ENCODE peak calls at places on chromosomes 13 and 19, in eight cellular contexts. One of them, this sample, is unnamed.
A peak's percentile ranks its signal among the peaks of the same experiment; 100 is the strongest.

GRCh38 chr19:5260381-5260967 is 80.1 kb downstream of the PTPRS start:
- DNase-seq in epithelial cell of esophagus: no peak
- DNase-seq in heart right ventricle: no peak
- DNase-seq in anterior cingulate cortex: no peak
- DNase-seq in fibroblast of the aortic adventitia: no peak
- DNase-seq in occipital lobe: no peak
- DNase-seq in stimulated activated CD8-positive, alpha-beta memory T cell treated with anti-CD3 and anti-CD28 coated beads, Interleukin-2, amount 100 ng/mL, for 48 hours: no peak
- DNase-seq in T-helper 1 cell: no peak
- DNase-seq in this sample: no peak

GRCh38 chr13:52713894-52714293 is 25.7 kb downstream of the CNMD start:
- DNase-seq in heart right ventricle: peak; percentile 25
- DNase-seq in T-helper 1 cell: no peak
- DNase-seq in epithelial cell of esophagus: no peak
- DNase-seq in stimulated activated CD8-positive, alpha-beta memory T cell treated with anti-CD3 and anti-CD28 coated beads, Interleukin-2, amount 100 ng/mL, for 48 hours: no peak
- DNase-seq in fibroblast of the aortic adventitia: no peak
- DNase-seq in occipital lobe: no peak
- DNase-seq in anterior cingulate cortex: peak; percentile 1
- DNase-seq in this sample: peak; percentile 61

GRCh38 chr19:12092065-12092867 is 27.7 kb downstream of the ZNF844 start:
- DNase-seq in anterior cingulate cortex: peak; percentile 72
- DNase-seq in occipital lobe: peak; percentile 28
- DNase-seq in heart right ventricle: peak; percentile 90
- DNase-seq in stimulated activated CD8-positive, alpha-beta memory T cell treated with anti-CD3 and anti-CD28 coated beads, Interleukin-2, amount 100 ng/mL, for 48 hours: peak; percentile 63
- DNase-seq in T-helper 1 cell: no peak
- DNase-seq in fibroblast of the aortic adventitia: peak; percentile 79
- DNase-seq in epithelial cell of esophagus: peak; percentile 46
- DNase-seq in this sample: peak; percentile 92

GRCh38 chr19:33465834-33466233 is 55.8 kb downstream of the PEPD start:
- DNase-seq in epithelial cell of esophagus: no peak
- DNase-seq in fibroblast of the aortic adventitia: no peak
- DNase-seq in occipital lobe: no peak
- DNase-seq in stimulated activated CD8-positive, alpha-beta memory T cell treated with anti-CD3 and anti-CD28 coated beads, Interleukin-2, amount 100 ng/mL, for 48 hours: no peak
- DNase-seq in anterior cingulate cortex: no peak
- DNase-seq in heart right ventricle: no peak
- DNase-seq in T-helper 1 cell: no peak
- DNase-seq in this sample: no peak

GRCh38 chr13:102405499-102406079 is 3.7 kb upstream of the FGF14 start:
- DNase-seq in stimulated activated CD8-positive, alpha-beta memory T cell treated with anti-CD3 and anti-CD28 coated beads, Interleukin-2, amount 100 ng/mL, for 48 hours: no peak
- DNase-seq in T-helper 1 cell: no peak
- DNase-seq in occipital lobe: no peak
- DNase-seq in anterior cingulate cortex: no peak
- DNase-seq in fibroblast of the aortic adventitia: peak; percentile 13
- DNase-seq in heart right ventricle: no peak
- DNase-seq in epithelial cell of esophagus: peak; percentile 47
- DNase-seq in this sample: no peak

GRCh38 chr19:50944795-50945194 is 8.0 kb downstream of the KLK5 start:
- DNase-seq in fibroblast of the aortic adventitia: no peak
- DNase-seq in stimulated activated CD8-positive, alpha-beta memory T cell treated with anti-CD3 and anti-CD28 coated beads, Interleukin-2, amount 100 ng/mL, for 48 hours: no peak
- DNase-seq in occipital lobe: no peak
- DNase-seq in heart right ventricle: no peak
- DNase-seq in epithelial cell of esophagus: no peak
- DNase-seq in T-helper 1 cell: no peak
- DNase-seq in anterior cingulate cortex: no peak
- DNase-seq in this sample: no peak

GRCh38 chr13:112959206-112959605 is 9.8 kb upstream of the MCF2L start:
- DNase-seq in heart right ventricle: no peak
- DNase-seq in stimulated activated CD8-positive, alpha-beta memory T cell treated with anti-CD3 and anti-CD28 coated beads, Interleukin-2, amount 100 ng/mL, for 48 hours: no peak
- DNase-seq in occipital lobe: peak; percentile 56
- DNase-seq in T-helper 1 cell: no peak
- DNase-seq in anterior cingulate cortex: peak; percentile 77
- DNase-seq in epithelial cell of esophagus: no peak
- DNase-seq in fibroblast of the aortic adventitia: no peak
- DNase-seq in this sample: no peak

GRCh38 chr13:20136781-20137703 is 23.8 kb downstream of the GJA3 start:
- DNase-seq in stimulated activated CD8-positive, alpha-beta memory T cell treated with anti-CD3 and anti-CD28 coated beads, Interleukin-2, amount 100 ng/mL, for 48 hours: no peak
- DNase-seq in heart right ventricle: peak; percentile 29
- DNase-seq in anterior cingulate cortex: no peak
- DNase-seq in T-helper 1 cell: no peak
- DNase-seq in fibroblast of the aortic adventitia: no peak
- DNase-seq in occipital lobe: no peak
- DNase-seq in epithelial cell of esophagus: peak; percentile 47
- DNase-seq in this sample: peak; percentile 87

GRCh38 chr19:2185734-2186070 is 22.0 kb downstream of the DOT1L start:
- DNase-seq in fibroblast of the aortic adventitia: no peak
- DNase-seq in epithelial cell of esophagus: no peak
- DNase-seq in stimulated activated CD8-positive, alpha-beta memory T cell treated with anti-CD3 and anti-CD28 coated beads, Interleukin-2, amount 100 ng/mL, for 48 hours: no peak
- DNase-seq in anterior cingulate cortex: no peak
- DNase-seq in T-helper 1 cell: no peak
- DNase-seq in occipital lobe: no peak
- DNase-seq in heart right ventricle: no peak
- DNase-seq in this sample: no peak

GRCh38 chr19:3163230-3163886 is 15.2 kb upstream of the S1PR4 start:
- DNase-seq in heart right ventricle: peak; percentile 69
- DNase-seq in anterior cingulate cortex: peak; percentile 44
- DNase-seq in occipital lobe: peak; percentile 20
- DNase-seq in fibroblast of the aortic adventitia: peak; percentile 61
- DNase-seq in stimulated activated CD8-positive, alpha-beta memory T cell treated with anti-CD3 and anti-CD28 coated beads, Interleukin-2, amount 100 ng/mL, for 48 hours: peak; percentile 37
- DNase-seq in epithelial cell of esophagus: peak; percentile 60
- DNase-seq in T-helper 1 cell: peak; percentile 54
- DNase-seq in this sample: peak; percentile 72

GRCh38 chr13:80342541-80343371 is 1.8 kb upstream of the SPRY2 start:
- DNase-seq in stimulated activated CD8-positive, alpha-beta memory T cell treated with anti-CD3 and anti-CD28 coated beads, Interleukin-2, amount 100 ng/mL, for 48 hours: peak; percentile 59
- DNase-seq in epithelial cell of esophagus: peak; percentile 78
- DNase-seq in T-helper 1 cell: peak; percentile 19
- DNase-seq in occipital lobe: peak; percentile 77
- DNase-seq in anterior cingulate cortex: peak; percentile 81
- DNase-seq in fibroblast of the aortic adventitia: peak; percentile 73
- DNase-seq in heart right ventricle: peak; percentile 91
- DNase-seq in this sample: peak; percentile 86

GRCh38 chr13:25174304-25174703 is 2.2 kb upstream of the AMER2 start:
- DNase-seq in epithelial cell of esophagus: no peak
- DNase-seq in T-helper 1 cell: no peak
- DNase-seq in occipital lobe: no peak
- DNase-seq in heart right ventricle: no peak
- DNase-seq in stimulated activated CD8-positive, alpha-beta memory T cell treated with anti-CD3 and anti-CD28 coated beads, Interleukin-2, amount 100 ng/mL, for 48 hours: no peak
- DNase-seq in anterior cingulate cortex: no peak
- DNase-seq in fibroblast of the aortic adventitia: no peak
- DNase-seq in this sample: no peak

GRCh38 chr13:64248371-64249065 is 2832.9 kb upstream of the PCDH20 start:
- DNase-seq in fibroblast of the aortic adventitia: peak; percentile 20
- DNase-seq in T-helper 1 cell: no peak
- DNase-seq in epithelial cell of esophagus: no peak
- DNase-seq in anterior cingulate cortex: no peak
- DNase-seq in occipital lobe: no peak
- DNase-seq in heart right ventricle: no peak
- DNase-seq in stimulated activated CD8-positive, alpha-beta memory T cell treated with anti-CD3 and anti-CD28 coated beads, Interleukin-2, amount 100 ng/mL, for 48 hours: no peak
- DNase-seq in this sample: no peak

GRCh38 chr19:31499826-31500539 is 150.7 kb upstream of the TSHZ3 start:
- DNase-seq in stimulated activated CD8-positive, alpha-beta memory T cell treated with anti-CD3 and anti-CD28 coated beads, Interleukin-2, amount 100 ng/mL, for 48 hours: no peak
- DNase-seq in fibroblast of the aortic adventitia: no peak
- DNase-seq in epithelial cell of esophagus: no peak
- DNase-seq in T-helper 1 cell: no peak
- DNase-seq in anterior cingulate cortex: no peak
- DNase-seq in heart right ventricle: no peak
- DNase-seq in occipital lobe: no peak
- DNase-seq in this sample: no peak

GRCh38 chr13:44304433-44304725 is 69.2 kb upstream of the SERP2 start:
- DNase-seq in occipital lobe: no peak
- DNase-seq in stimulated activated CD8-positive, alpha-beta memory T cell treated with anti-CD3 and anti-CD28 coated beads, Interleukin-2, amount 100 ng/mL, for 48 hours: no peak
- DNase-seq in T-helper 1 cell: no peak
- DNase-seq in heart right ventricle: no peak
- DNase-seq in epithelial cell of esophagus: no peak
- DNase-seq in fibroblast of the aortic adventitia: no peak
- DNase-seq in anterior cingulate cortex: no peak
- DNase-seq in this sample: no peak

GRCh38 chr13:45441633-45442032 is 23.1 kb upstream of the COG3 start:
- DNase-seq in T-helper 1 cell: no peak
- DNase-seq in anterior cingulate cortex: no peak
- DNase-seq in stimulated activated CD8-positive, alpha-beta memory T cell treated with anti-CD3 and anti-CD28 coated beads, Interleukin-2, amount 100 ng/mL, for 48 hours: no peak
- DNase-seq in epithelial cell of esophagus: peak; percentile 70
- DNase-seq in fibroblast of the aortic adventitia: peak; percentile 3
- DNase-seq in heart right ventricle: no peak
- DNase-seq in occipital lobe: no peak
- DNase-seq in this sample: no peak

GRCh38 chr13:74868044-74868443 is 613.9 kb downstream of the TBC1D4 start:
- DNase-seq in fibroblast of the aortic adventitia: no peak
- DNase-seq in stimulated activated CD8-positive, alpha-beta memory T cell treated with anti-CD3 and anti-CD28 coated beads, Interleukin-2, amount 100 ng/mL, for 48 hours: no peak
- DNase-seq in anterior cingulate cortex: no peak
- DNase-seq in epithelial cell of esophagus: peak; percentile 63
- DNase-seq in T-helper 1 cell: no peak
- DNase-seq in heart right ventricle: no peak
- DNase-seq in occipital lobe: no peak
- DNase-seq in this sample: no peak

GRCh38 chr13:76307157-76307556 is 579.0 kb downstream of the KCTD12 start:
- DNase-seq in epithelial cell of esophagus: no peak
- DNase-seq in stimulated activated CD8-positive, alpha-beta memory T cell treated with anti-CD3 and anti-CD28 coated beads, Interleukin-2, amount 100 ng/mL, for 48 hours: no peak
- DNase-seq in fibroblast of the aortic adventitia: peak; percentile 88
- DNase-seq in heart right ventricle: no peak
- DNase-seq in T-helper 1 cell: no peak
- DNase-seq in occipital lobe: no peak
- DNase-seq in anterior cingulate cortex: no peak
- DNase-seq in this sample: no peak

GRCh38 chr19:38655148-38655824 is 7.8 kb downstream of the ACTN4 start:
- DNase-seq in occipital lobe: no peak
- DNase-seq in heart right ventricle: no peak
- DNase-seq in fibroblast of the aortic adventitia: no peak
- DNase-seq in epithelial cell of esophagus: no peak
- DNase-seq in stimulated activated CD8-positive, alpha-beta memory T cell treated with anti-CD3 and anti-CD28 coated beads, Interleukin-2, amount 100 ng/mL, for 48 hours: no peak
- DNase-seq in T-helper 1 cell: no peak
- DNase-seq in anterior cingulate cortex: no peak
- DNase-seq in this sample: no peak

GRCh38 chr13:111335263-111335662 is 14.8 kb downstream of the TEX29 start:
- DNase-seq in occipital lobe: no peak
- DNase-seq in fibroblast of the aortic adventitia: no peak
- DNase-seq in T-helper 1 cell: no peak
- DNase-seq in heart right ventricle: no peak
- DNase-seq in epithelial cell of esophagus: no peak
- DNase-seq in anterior cingulate cortex: no peak
- DNase-seq in stimulated activated CD8-positive, alpha-beta memory T cell treated with anti-CD3 and anti-CD28 coated beads, Interleukin-2, amount 100 ng/mL, for 48 hours: no peak
- DNase-seq in this sample: no peak

GRCh38 chr19:8682472-8682871 is 16.1 kb downstream of the ACTL9 start:
- DNase-seq in anterior cingulate cortex: no peak
- DNase-seq in fibroblast of the aortic adventitia: no peak
- DNase-seq in heart right ventricle: no peak
- DNase-seq in stimulated activated CD8-positive, alpha-beta memory T cell treated with anti-CD3 and anti-CD28 coated beads, Interleukin-2, amount 100 ng/mL, for 48 hours: no peak
- DNase-seq in epithelial cell of esophagus: no peak
- DNase-seq in T-helper 1 cell: no peak
- DNase-seq in occipital lobe: no peak
- DNase-seq in this sample: no peak

GRCh38 chr13:24264976-24265375 is 44.4 kb upstream of the C1QTNF9 start:
- DNase-seq in fibroblast of the aortic adventitia: no peak
- DNase-seq in anterior cingulate cortex: no peak
- DNase-seq in T-helper 1 cell: peak; percentile 73
- DNase-seq in epithelial cell of esophagus: peak; percentile 53
- DNase-seq in occipital lobe: no peak
- DNase-seq in heart right ventricle: no peak
- DNase-seq in stimulated activated CD8-positive, alpha-beta memory T cell treated with anti-CD3 and anti-CD28 coated beads, Interleukin-2, amount 100 ng/mL, for 48 hours: peak; percentile 53
- DNase-seq in this sample: peak; percentile 70

GRCh38 chr19:37790244-37790925 is 11.0 kb upstream of the ZNF573 start:
- DNase-seq in heart right ventricle: no peak
- DNase-seq in occipital lobe: no peak
- DNase-seq in anterior cingulate cortex: no peak
- DNase-seq in T-helper 1 cell: no peak
- DNase-seq in epithelial cell of esophagus: no peak
- DNase-seq in stimulated activated CD8-positive, alpha-beta memory T cell treated with anti-CD3 and anti-CD28 coated beads, Interleukin-2, amount 100 ng/mL, for 48 hours: no peak
- DNase-seq in fibroblast of the aortic adventitia: no peak
- DNase-seq in this sample: no peak

GRCh38 chr13:94917814-94918213 is 205.5 kb upstream of the SOX21 start:
- DNase-seq in epithelial cell of esophagus: peak; percentile 18
- DNase-seq in stimulated activated CD8-positive, alpha-beta memory T cell treated with anti-CD3 and anti-CD28 coated beads, Interleukin-2, amount 100 ng/mL, for 48 hours: no peak
- DNase-seq in T-helper 1 cell: no peak
- DNase-seq in anterior cingulate cortex: no peak
- DNase-seq in occipital lobe: no peak
- DNase-seq in heart right ventricle: no peak
- DNase-seq in fibroblast of the aortic adventitia: no peak
- DNase-seq in this sample: no peak

GRCh38 chr13:102642475-102642874 is 45.7 kb downstream of the TPP2 start:
- DNase-seq in heart right ventricle: peak; percentile 57
- DNase-seq in stimulated activated CD8-positive, alpha-beta memory T cell treated with anti-CD3 and anti-CD28 coated beads, Interleukin-2, amount 100 ng/mL, for 48 hours: no peak
- DNase-seq in anterior cingulate cortex: peak; percentile 34
- DNase-seq in T-helper 1 cell: no peak
- DNase-seq in occipital lobe: peak; percentile 20
- DNase-seq in fibroblast of the aortic adventitia: peak; percentile 31
- DNase-seq in epithelial cell of esophagus: peak; percentile 27
- DNase-seq in this sample: no peak

GRCh38 chr13:34208326-34208725 is 390.4 kb downstream of the RFC3 start:
- DNase-seq in epithelial cell of esophagus: no peak
- DNase-seq in anterior cingulate cortex: no peak
- DNase-seq in fibroblast of the aortic adventitia: peak; percentile 51
- DNase-seq in heart right ventricle: no peak
- DNase-seq in stimulated activated CD8-positive, alpha-beta memory T cell treated with anti-CD3 and anti-CD28 coated beads, Interleukin-2, amount 100 ng/mL, for 48 hours: no peak
- DNase-seq in T-helper 1 cell: no peak
- DNase-seq in occipital lobe: no peak
- DNase-seq in this sample: no peak

GRCh38 chr19:35056513-35057063 is 15.1 kb downstream of the HPN start:
- DNase-seq in stimulated activated CD8-positive, alpha-beta memory T cell treated with anti-CD3 and anti-CD28 coated beads, Interleukin-2, amount 100 ng/mL, for 48 hours: no peak
- DNase-seq in heart right ventricle: no peak
- DNase-seq in T-helper 1 cell: no peak
- DNase-seq in fibroblast of the aortic adventitia: no peak
- DNase-seq in occipital lobe: no peak
- DNase-seq in anterior cingulate cortex: no peak
- DNase-seq in epithelial cell of esophagus: no peak
- DNase-seq in this sample: no peak

GRCh38 chr13:33303885-33304284 is 18.3 kb upstream of the STARD13 start:
- DNase-seq in fibroblast of the aortic adventitia: peak; percentile 60
- DNase-seq in epithelial cell of esophagus: peak; percentile 66
- DNase-seq in stimulated activated CD8-positive, alpha-beta memory T cell treated with anti-CD3 and anti-CD28 coated beads, Interleukin-2, amount 100 ng/mL, for 48 hours: no peak
- DNase-seq in T-helper 1 cell: no peak
- DNase-seq in heart right ventricle: no peak
- DNase-seq in occipital lobe: no peak
- DNase-seq in anterior cingulate cortex: no peak
- DNase-seq in this sample: no peak

GRCh38 chr19:16896913-16897571 is 8.2 kb downstream of the F2RL3 start:
- DNase-seq in occipital lobe: peak; percentile 65
- DNase-seq in stimulated activated CD8-positive, alpha-beta memory T cell treated with anti-CD3 and anti-CD28 coated beads, Interleukin-2, amount 100 ng/mL, for 48 hours: peak; percentile 59
- DNase-seq in heart right ventricle: peak; percentile 96
- DNase-seq in T-helper 1 cell: peak; percentile 65
- DNase-seq in anterior cingulate cortex: peak; percentile 38
- DNase-seq in fibroblast of the aortic adventitia: peak; percentile 92
- DNase-seq in epithelial cell of esophagus: peak; percentile 95
- DNase-seq in this sample: peak; percentile 94

GRCh38 chr13:42814868-42815267 is 33.5 kb downstream of the FAM216B start:
- DNase-seq in epithelial cell of esophagus: peak; percentile 88
- DNase-seq in occipital lobe: no peak
- DNase-seq in fibroblast of the aortic adventitia: peak; percentile 87
- DNase-seq in stimulated activated CD8-positive, alpha-beta memory T cell treated with anti-CD3 and anti-CD28 coated beads, Interleukin-2, amount 100 ng/mL, for 48 hours: no peak
- DNase-seq in heart right ventricle: no peak
- DNase-seq in T-helper 1 cell: no peak
- DNase-seq in anterior cingulate cortex: no peak
- DNase-seq in this sample: no peak

GRCh38 chr13:106917673-106918652 is 350.0 kb upstream of the ARGLU1 start:
- DNase-seq in anterior cingulate cortex: peak; percentile 76
- DNase-seq in fibroblast of the aortic adventitia: peak; percentile 54
- DNase-seq in epithelial cell of esophagus: peak; percentile 69
- DNase-seq in heart right ventricle: peak; percentile 82
- DNase-seq in occipital lobe: peak; percentile 59
- DNase-seq in T-helper 1 cell: peak; percentile 25
- DNase-seq in stimulated activated CD8-positive, alpha-beta memory T cell treated with anti-CD3 and anti-CD28 coated beads, Interleukin-2, amount 100 ng/mL, for 48 hours: peak; percentile 59
- DNase-seq in this sample: peak; percentile 76

GRCh38 chr19:38845374-38846024 is 4.3 kb downstream of the HNRNPL start:
- DNase-seq in epithelial cell of esophagus: no peak
- DNase-seq in heart right ventricle: no peak
- DNase-seq in anterior cingulate cortex: no peak
- DNase-seq in T-helper 1 cell: no peak
- DNase-seq in fibroblast of the aortic adventitia: no peak
- DNase-seq in occipital lobe: no peak
- DNase-seq in stimulated activated CD8-positive, alpha-beta memory T cell treated with anti-CD3 and anti-CD28 coated beads, Interleukin-2, amount 100 ng/mL, for 48 hours: no peak
- DNase-seq in this sample: no peak

GRCh38 chr13:45658586-45659235 is 43.2 kb upstream of the ERICH6B start:
- DNase-seq in T-helper 1 cell: no peak
- DNase-seq in fibroblast of the aortic adventitia: peak; percentile 6
- DNase-seq in heart right ventricle: no peak
- DNase-seq in anterior cingulate cortex: no peak
- DNase-seq in epithelial cell of esophagus: peak; percentile 69
- DNase-seq in stimulated activated CD8-positive, alpha-beta memory T cell treated with anti-CD3 and anti-CD28 coated beads, Interleukin-2, amount 100 ng/mL, for 48 hours: no peak
- DNase-seq in occipital lobe: no peak
- DNase-seq in this sample: no peak

GRCh38 chr19:28785961-28786360 is 427.0 kb downstream of the UQCRFS1 start:
- DNase-seq in anterior cingulate cortex: no peak
- DNase-seq in fibroblast of the aortic adventitia: no peak
- DNase-seq in heart right ventricle: no peak
- DNase-seq in occipital lobe: no peak
- DNase-seq in T-helper 1 cell: no peak
- DNase-seq in epithelial cell of esophagus: no peak
- DNase-seq in stimulated activated CD8-positive, alpha-beta memory T cell treated with anti-CD3 and anti-CD28 coated beads, Interleukin-2, amount 100 ng/mL, for 48 hours: no peak
- DNase-seq in this sample: no peak